ENCODE peak calls at places on chromosomes 4 and X, in eight cellular contexts. H is NCI-H524 treated with DMSO at 0.1 percent for 48 hours; W is effector memory CD4-positive, alpha-beta T cell; F is CD8-positive, alpha-beta memory T cell; C is NCI-H1092; X is osteocyte; U is Daoy; V is WTC11. Y is an unnamed sample.
A peak's percentile ranks its signal among the peaks of the same experiment; 100 is the strongest.

GRCh38 chr4:125389713-125390112 is 75.0 kb downstream of the FAT4 start:
- DNase-seq in H (no peak), W (no peak), F (no peak), C (no peak), X (no peak), U (peak; percentile 49), V (no peak), Y (no peak)

GRCh38 chr4:68445111-68445510 is 2.2 kb upstream of the TMPRSS11E start:
- DNase-seq in H (no peak), W (no peak), F (no peak), C (no peak), X (no peak), U (no peak), V (no peak), Y (no peak)

GRCh38 chr4:102778720-102779119 is 18.0 kb upstream of the MANBA start:
- DNase-seq in H (no peak), W (no peak), F (no peak), C (no peak), X (no peak), U (no peak), V (no peak), Y (no peak)

GRCh38 chrX:155148724-155149537 is 67.3 kb upstream of the VBP1 start:
- DNase-seq in H (no peak), W (no peak), F (no peak), C (no peak), X (no peak), U (no peak), V (peak; percentile 17), Y (no peak)

GRCh38 chr4:104163820-104164219 is 330.9 kb downstream of the CXXC4 start:
- DNase-seq in H (no peak), W (no peak), F (no peak), C (no peak), X (no peak), U (no peak), V (no peak), Y (no peak)

GRCh38 chr4:146477054-146477453 is 44.7 kb downstream of the SLC10A7 start:
- DNase-seq in H (no peak), W (no peak), F (no peak), C (no peak), X (no peak), U (no peak), V (no peak), Y (no peak)

GRCh38 chr4:113961322-113961698 is 18.1 kb downstream of the ARSJ start:
- DNase-seq in H (no peak), W (no peak), F (no peak), C (peak; percentile 9), X (no peak), U (peak; percentile 4), V (no peak), Y (no peak)

GRCh38 chr4:163755013-163755412 is 260.5 kb downstream of the TMA16 start:
- DNase-seq in H (no peak), W (no peak), F (no peak), C (no peak), X (no peak), U (no peak), V (no peak), Y (no peak)

GRCh38 chr4:75180790-75181776 is 248.2 kb downstream of the PARM1 start:
- DNase-seq in H (no peak), W (no peak), F (no peak), C (no peak), X (no peak), U (peak; percentile 23), V (peak; percentile 26), Y (no peak)

GRCh38 chr4:84848432-84848831 is 118.1 kb downstream of the WDFY3 start:
- DNase-seq in H (no peak), W (no peak), F (no peak), C (no peak), X (no peak), U (no peak), V (no peak), Y (no peak)

GRCh38 chr4:99390060-99390459 is 37.5 kb upstream of the ADH1C start:
- DNase-seq in H (no peak), W (no peak), F (no peak), C (no peak), X (no peak), U (no peak), V (no peak), Y (no peak)

GRCh38 chr4:56134272-56134671 is 185.5 kb downstream of the CEP135 start:
- DNase-seq in H (no peak), W (no peak), F (no peak), C (no peak), X (no peak), U (peak; percentile 56), V (no peak), Y (no peak)

GRCh38 chr4:17613761-17614415 is 553 bp upstream of the MED28 start:
- DNase-seq in H (no peak), W (peak; percentile 16), F (peak; percentile 57), C (no peak), X (no peak), U (peak; percentile 61), V (no peak), Y (no peak)

GRCh38 chrX:85630901-85631300 is 251.4 kb upstream of the POF1B start:
- DNase-seq in H (no peak), W (no peak), F (no peak), C (no peak), X (no peak), U (no peak), V (no peak), Y (no peak)

GRCh38 chr4:105246712-105247111 is 100.0 kb downstream of the TET2 start:
- DNase-seq in H (no peak), W (no peak), F (no peak), C (no peak), X (no peak), U (no peak), V (no peak), Y (no peak)

GRCh38 chrX:46140272-46140671 is 404.9 kb downstream of the ZNF674 start:
- DNase-seq in H (no peak), W (no peak), F (no peak), C (no peak), X (no peak), U (no peak), V (no peak), Y (no peak)